ENCODE peak calls at places on chromosomes 1 and 21, in five cellular contexts. B is NCI-H1417; H is activated CD8-positive, alpha-beta memory T cell treated with anti-CD3 and anti-CD28 coated beads, Interleukin-2, amount 50 U/mL, for 48 hours; J is mucosa of descending colon; Y is activated naive CD8-positive, alpha-beta T cell treated with anti-CD3 and anti-CD28 coated beads, Interleukin-2, amount 50 U/mL, for 16 hours. M is an unnamed sample.

GRCh38 chr1:216750031-216750627 is 26.9 kb upstream of the ESRRG start:
- DNase-seq in B (peak; percentile 50), Y (no peak), H (no peak), J (peak; percentile 43), M (no peak)

GRCh38 chr1:64073705-64074104 is 129.7 kb upstream of the UBE2U start:
- DNase-seq in Y (no peak), B (no peak), J (no peak), H (no peak), M (no peak)

GRCh38 chr1:207849016-207849415 is 61.9 kb downstream of the CD34 start:
- DNase-seq in H (no peak), J (no peak), B (no peak), Y (no peak), M (no peak)

GRCh38 chr1:195948123-195948895 is 659.9 kb downstream of the KCNT2 start:
- DNase-seq in Y (no peak), J (no peak), H (no peak), B (no peak), M (no peak)

GRCh38 chr21:44708866-44709425 is 2.4 kb downstream of the TSPEAR start:
- DNase-seq in Y (no peak), J (no peak), B (no peak), H (peak; percentile 48), M (no peak)

GRCh38 chr1:99759529-99760160 is 6.8 kb downstream of the FRRS1 start:
- DNase-seq in J (no peak), Y (no peak), B (no peak), H (no peak), M (no peak)

GRCh38 chr1:150981805-150982712 is at the start of gene ANXA9:
- DNase-seq in J (peak; percentile 58), H (no peak), B (peak; percentile 68), Y (no peak), M (no peak)

GRCh38 chr21:45546636-45547203 is 4.5 kb upstream of the SLC19A1 start:
- DNase-seq in J (peak; percentile 0), H (peak; percentile 32), Y (no peak), B (no peak), M (no peak)

GRCh38 chr1:23370270-23370743 is 671 bp upstream of the ZNF436 start:
- DNase-seq in Y (no peak), H (no peak), B (no peak), J (no peak), M (no peak)

GRCh38 chr1:117605164-117605810 is 561 bp upstream of the TENT5C start:
- DNase-seq in B (no peak), J (peak; percentile 66), Y (peak; percentile 32), H (no peak), M (no peak)

GRCh38 chr21:17501107-17502006 is 11.5 kb upstream of the CXADR start:
- DNase-seq in J (no peak), Y (no peak), B (no peak), H (no peak), M (no peak)

GRCh38 chr1:20574686-20575543 is 14.0 kb upstream of the CDA start:
- DNase-seq in J (peak; percentile 96), B (peak; percentile 44), Y (peak; percentile 9), H (peak; percentile 95), M (peak; percentile 90)

M was measured in right atrium auricular region.